ENCODE peak calls at places on chromosomes 6 and 20, in ten cellular contexts. M, I, G, V, R, X, O, C, A and T are unnamed samples.

GRCh38 chr6:54776891-54777290 is 69.7 kb upstream of the FAM83B start:
- DNase-seq in M (no peak), I (no peak), G (no peak), V (no peak), R (no peak), X (no peak), O (no peak), C (no peak), A (no peak), T (no peak)

GRCh38 chr6:73285674-73286283 is 22.8 kb upstream of the KHDC1 start:
- DNase-seq in M (no peak), I (peak; percentile 65), G (peak; percentile 72), V (peak; percentile 63), R (no peak), X (peak; percentile 9), O (no peak), C (no peak), A (peak; percentile 37), T (no peak)

GRCh38 chr6:123931928-123932327 is 128.3 kb downstream of the NKAIN2 start:
- DNase-seq in M (no peak), I (no peak), G (no peak), V (no peak), R (no peak), X (no peak), O (no peak), C (no peak), A (no peak), T (no peak)

GRCh38 chr20:931401-931800 is 15.3 kb upstream of the ANGPT4 start:
- DNase-seq in M (no peak), I (no peak), G (peak; percentile 47), V (peak; percentile 23), R (no peak), X (no peak), O (no peak), C (no peak), A (peak; percentile 36), T (no peak)

GRCh38 chr6:139126255-139126654 is 8.6 kb upstream of the HECA start:
- DNase-seq in M (no peak), I (peak; percentile 94), G (peak; percentile 50), V (no peak), R (no peak), X (peak; percentile 67), O (no peak), C (peak; percentile 80), A (no peak), T (no peak)

GRCh38 chr6:148423133-148423532 is 80.5 kb downstream of the SASH1 start:
- DNase-seq in M (no peak), I (peak; percentile 29), G (no peak), V (no peak), R (no peak), X (no peak), O (no peak), C (no peak), A (no peak), T (no peak)

GRCh38 chr20:2873747-2874041 is 413 bp downstream of the PTPRA start:
- DNase-seq in M (peak; percentile 57), I (peak; percentile 21), G (peak; percentile 29), V (no peak), R (peak; percentile 81), X (no peak), O (no peak), C (no peak), A (peak; percentile 81), T (peak; percentile 50)

GRCh38 chr6:147156218-147156617 is 48.0 kb upstream of the STXBP5 start:
- DNase-seq in M (no peak), I (no peak), G (no peak), V (no peak), R (no peak), X (no peak), O (no peak), C (no peak), A (peak; percentile 66), T (no peak)

GRCh38 chr6:74075323-74075722 is 379.3 kb downstream of the CD109 start:
- DNase-seq in M (peak; percentile 32), I (no peak), G (no peak), V (no peak), R (no peak), X (no peak), O (no peak), C (no peak), A (no peak), T (no peak)

GRCh38 chr6:54493138-54493537 is 184.9 kb downstream of the TINAG start:
- DNase-seq in M (no peak), I (peak; percentile 81), G (no peak), V (no peak), R (no peak), X (peak; percentile 51), O (no peak), C (peak; percentile 34), A (no peak), T (no peak)

GRCh38 chr6:66851930-66852329 is 1144.9 kb upstream of the EYS start:
- DNase-seq in M (no peak), I (no peak), G (no peak), V (no peak), R (no peak), X (no peak), O (no peak), C (no peak), A (no peak), T (no peak)

GRCh38 chr20:60921021-60921622 is 330.9 kb upstream of the CDH4 start:
- DNase-seq in M (peak; percentile 29), I (peak; percentile 19), G (no peak), V (peak; percentile 79), R (peak; percentile 35), X (no peak), O (no peak), C (no peak), A (no peak), T (no peak)

GRCh38 chr20:25046181-25046641 is 11.7 kb downstream of the ACSS1 start:
- DNase-seq in M (peak; percentile 73), I (no peak), G (no peak), V (no peak), R (no peak), X (no peak), O (no peak), C (no peak), A (no peak), T (no peak)

GRCh38 chr6:63351995-63352586 is 32.3 kb upstream of the LGSN start:
- DNase-seq in M (no peak), I (peak; percentile 68), G (no peak), V (peak; percentile 9), R (no peak), X (no peak), O (no peak), C (peak; percentile 27), A (peak; percentile 38), T (no peak)

GRCh38 chr6:125393449-125393858 is 91.7 kb upstream of the HDDC2 start:
- DNase-seq in M (no peak), I (no peak), G (peak; percentile 73), V (peak; percentile 2), R (no peak), X (no peak), O (no peak), C (no peak), A (peak; percentile 12), T (no peak)

GRCh38 chr20:19074828-19075516 is 137.5 kb upstream of the SLC24A3 start:
- DNase-seq in M (no peak), I (no peak), G (peak; percentile 61), V (peak; percentile 21), R (peak; percentile 86), X (no peak), O (no peak), C (no peak), A (peak; percentile 66), T (no peak)

GRCh38 chr6:133958782-133959181 is 5.8 kb downstream of the TBPL1 start:
- DNase-seq in M (no peak), I (no peak), G (no peak), V (no peak), R (no peak), X (no peak), O (no peak), C (no peak), A (no peak), T (no peak)